ENCODE peak calls at places on chromosomes 5 and 9, in seven cellular contexts. One of them, this sample, is unnamed. For H3K36me3, the result is how much of the 10 kb centered on the place peaks cover.

GRCh38 chr5:54049963-54050362 is 260.4 kb downstream of the ARL15 start:
- DNase-seq in HCT116: no peak
- DNase-seq in GM12878: no peak
- DNase-seq in SK-N-SH: no peak
- DNase-seq in K562: no peak
- DNase-seq in GM23338: no peak
- DNase-seq in HepG2: no peak
- DNase-seq in this sample: no peak

GRCh38 chr5:76404694-76405306 is 1.7 kb downstream of the IQGAP2 start:
- DNase-seq in HCT116: no peak
- DNase-seq in GM12878: no peak
- DNase-seq in SK-N-SH: no peak
- DNase-seq in K562: peak
- DNase-seq in GM23338: no peak
- DNase-seq in HepG2: no peak
- DNase-seq in this sample: no peak

GRCh38 chr9:97954550-97954989 is 16.6 kb upstream of the HEMGN start:
- DNase-seq in HCT116: peak
- DNase-seq in GM12878: no peak
- DNase-seq in SK-N-SH: peak
- DNase-seq in K562: peak
- DNase-seq in GM23338: peak
- DNase-seq in HepG2: peak
- DNase-seq in this sample: peak

GRCh38 chr5:18772475-18772874 is 1138.2 kb downstream of the TAF11L14 start:
- DNase-seq in HCT116: no peak
- DNase-seq in GM12878: no peak
- DNase-seq in SK-N-SH: no peak
- DNase-seq in K562: no peak
- DNase-seq in GM23338: peak
- DNase-seq in HepG2: no peak
- DNase-seq in this sample: peak

GRCh38 chr5:92613546-92613945 is 967.5 kb downstream of the NR2F1-AS1 start:
- DNase-seq in HCT116: peak
- DNase-seq in GM12878: no peak
- DNase-seq in SK-N-SH: no peak
- DNase-seq in K562: no peak
- DNase-seq in GM23338: no peak
- DNase-seq in HepG2: no peak
- DNase-seq in this sample: no peak

GRCh38 chr5:180436275-180436674 is 57.9 kb upstream of the CNOT6 start:
- DNase-seq in HCT116: no peak
- DNase-seq in GM12878: no peak
- DNase-seq in SK-N-SH: no peak
- DNase-seq in K562: no peak
- DNase-seq in GM23338: no peak
- DNase-seq in HepG2: no peak
- DNase-seq in this sample: no peak

GRCh38 chr5:132840896-132841818 is 10.7 kb upstream of the SHROOM1 start:
- DNase-seq in HCT116: no peak
- DNase-seq in GM12878: no peak
- DNase-seq in SK-N-SH: no peak
- DNase-seq in K562: no peak
- DNase-seq in GM23338: no peak
- DNase-seq in HepG2: no peak
- DNase-seq in this sample: no peak

GRCh38 chr5:59703789-59704188 is 189.7 kb downstream of the PDE4D start:
- DNase-seq in HCT116: no peak
- DNase-seq in GM12878: no peak
- DNase-seq in SK-N-SH: no peak
- DNase-seq in K562: no peak
- DNase-seq in GM23338: no peak
- DNase-seq in HepG2: no peak
- DNase-seq in this sample: no peak

GRCh38 chr5:143676794-143677193 is 135.2 kb upstream of the HMHB1 start:
- DNase-seq in HCT116: no peak
- DNase-seq in GM12878: no peak
- DNase-seq in SK-N-SH: no peak
- DNase-seq in K562: no peak
- DNase-seq in GM23338: no peak
- DNase-seq in HepG2: peak
- DNase-seq in this sample: no peak

GRCh38 chr5:177131019-177131320 is 2.6 kb upstream of the NSD1 start:
- DNase-seq in HCT116: no peak
- DNase-seq in GM12878: no peak
- DNase-seq in SK-N-SH: no peak
- DNase-seq in K562: no peak
- DNase-seq in GM23338: no peak
- DNase-seq in HepG2: no peak
- DNase-seq in this sample: no peak

GRCh38 chr9:19992556-19992955 is 203.7 kb upstream of the SLC24A2 start:
- DNase-seq in HCT116: no peak
- DNase-seq in GM12878: no peak
- DNase-seq in SK-N-SH: no peak
- DNase-seq in K562: no peak
- DNase-seq in GM23338: no peak
- DNase-seq in HepG2: no peak
- DNase-seq in this sample: no peak

GRCh38 chr9:114034663-114035062 is 43.4 kb downstream of the AMBP start:
- DNase-seq in HCT116: no peak
- DNase-seq in GM12878: no peak
- DNase-seq in SK-N-SH: no peak
- DNase-seq in K562: no peak
- DNase-seq in GM23338: no peak
- DNase-seq in HepG2: no peak
- DNase-seq in this sample: no peak

GRCh38 chr5:5461012-5461411 is 38.5 kb downstream of the ICE1 start:
- DNase-seq in HCT116: no peak
- DNase-seq in GM12878: no peak
- DNase-seq in SK-N-SH: no peak
- DNase-seq in K562: no peak
- DNase-seq in GM23338: no peak
- DNase-seq in HepG2: no peak
- DNase-seq in this sample: no peak

GRCh38 chr5:51694826-51695225 is 311.6 kb downstream of the ISL1 start:
- DNase-seq in HCT116: no peak
- DNase-seq in GM12878: no peak
- DNase-seq in SK-N-SH: no peak
- DNase-seq in K562: no peak
- DNase-seq in GM23338: no peak
- DNase-seq in HepG2: no peak
- DNase-seq in this sample: no peak

GRCh38 chr5:427415-428087 is 15.4 kb upstream of the EXOC3 start:
- DNase-seq in HCT116: no peak
- DNase-seq in GM12878: no peak
- DNase-seq in SK-N-SH: no peak
- DNase-seq in K562: no peak
- DNase-seq in GM23338: no peak
- DNase-seq in HepG2: no peak
- DNase-seq in this sample: no peak

GRCh38 chr5:175037820-175038219 is 313.4 kb downstream of the MSX2 start:
- DNase-seq in HCT116: no peak
- DNase-seq in GM12878: no peak
- DNase-seq in SK-N-SH: no peak
- DNase-seq in K562: no peak
- DNase-seq in GM23338: no peak
- DNase-seq in HepG2: no peak
- DNase-seq in this sample: no peak

GRCh38 chr5:91955610-91956009 is 572.5 kb upstream of the ARRDC3 start:
- DNase-seq in HCT116: no peak
- DNase-seq in GM12878: no peak
- DNase-seq in SK-N-SH: no peak
- DNase-seq in K562: no peak
- DNase-seq in GM23338: no peak
- DNase-seq in HepG2: no peak
- DNase-seq in this sample: no peak

GRCh38 chr5:109053995-109054417 is 306.3 kb downstream of the FER start:
- DNase-seq in HCT116: no peak
- DNase-seq in GM12878: peak
- DNase-seq in SK-N-SH: no peak
- DNase-seq in K562: no peak
- DNase-seq in GM23338: no peak
- DNase-seq in HepG2: no peak
- DNase-seq in this sample: no peak

GRCh38 chr9:107222020-107222522 is 61.0 kb upstream of the RAD23B start:
- DNase-seq in HCT116: no peak
- DNase-seq in GM12878: no peak
- DNase-seq in SK-N-SH: no peak
- DNase-seq in K562: no peak
- DNase-seq in GM23338: no peak
- DNase-seq in HepG2: peak
- DNase-seq in this sample: no peak

GRCh38 chr9:78578016-78578555 is 281.2 kb downstream of the PSAT1 start:
- DNase-seq in HCT116: no peak
- DNase-seq in GM12878: no peak
- DNase-seq in SK-N-SH: no peak
- DNase-seq in K562: no peak
- DNase-seq in GM23338: no peak
- DNase-seq in HepG2: no peak
- DNase-seq in this sample: no peak

GRCh38 chr5:168737066-168737465 is 157.9 kb upstream of the PANK3 start:
- DNase-seq in HCT116: no peak
- DNase-seq in GM12878: no peak
- DNase-seq in SK-N-SH: no peak
- DNase-seq in K562: no peak
- DNase-seq in GM23338: no peak
- DNase-seq in HepG2: no peak
- DNase-seq in this sample: no peak

DNA sequence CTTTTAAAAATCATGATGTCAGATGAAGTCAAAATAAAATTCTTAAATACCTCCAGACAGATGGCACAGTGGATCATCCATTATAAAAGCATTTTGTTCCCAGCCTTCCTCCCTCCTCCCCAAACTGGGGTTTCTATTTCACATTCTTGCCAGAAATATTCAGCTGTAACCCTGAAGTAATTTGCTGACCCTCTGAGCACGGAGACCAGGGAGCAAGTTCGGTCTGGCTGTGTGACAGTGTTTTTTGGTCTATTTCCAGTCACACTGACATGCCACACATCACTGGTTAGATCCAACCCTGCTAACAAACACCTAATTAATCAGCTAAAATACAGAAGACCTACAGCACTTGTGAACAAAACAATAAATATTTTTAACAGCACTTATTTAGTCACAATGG is 126.2 kb upstream of the DMRT1 start:
- DNase-seq in HCT116: no peak
- DNase-seq in GM12878: no peak
- DNase-seq in SK-N-SH: no peak
- DNase-seq in K562: no peak
- DNase-seq in GM23338: no peak
- DNase-seq in HepG2: no peak
- DNase-seq in this sample: no peak
- TF ChIP-seq POLR2AphosphoS5 in HCT116: no peak
- TF ChIP-seq POLR2AphosphoS5 in GM12878: no peak
- TF ChIP-seq POLR2AphosphoS5 in SK-N-SH: no peak
- TF ChIP-seq POLR2AphosphoS5 in K562: no peak
- TF ChIP-seq POLR2AphosphoS5 in GM23338: no peak
- TF ChIP-seq POLR2AphosphoS5 in HepG2: no peak
- TF ChIP-seq POLR2AphosphoS5 in this sample: no peak

DNA sequence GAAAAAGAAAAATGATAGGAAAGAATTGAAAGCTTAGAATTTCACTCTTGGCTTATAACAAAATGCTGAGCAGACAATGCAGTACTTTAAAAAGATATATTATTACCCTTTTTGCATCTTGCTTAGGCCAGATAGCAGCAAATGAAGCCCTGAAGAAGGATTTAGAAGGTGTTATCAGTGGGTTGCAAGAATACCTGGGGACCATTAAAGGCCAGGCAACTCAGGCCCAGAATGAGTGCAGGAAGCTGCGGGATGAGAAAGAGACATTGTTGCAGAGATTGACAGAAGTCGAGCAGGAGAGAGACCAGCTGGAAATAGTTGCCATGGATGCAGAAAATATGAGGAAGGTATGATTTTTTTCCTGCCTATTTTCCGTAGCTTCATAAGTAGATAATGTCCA is 50.8 kb downstream of the CNTRL start:
- DNase-seq in HCT116: no peak
- DNase-seq in GM12878: no peak
- DNase-seq in SK-N-SH: no peak
- DNase-seq in K562: no peak
- DNase-seq in GM23338: no peak
- DNase-seq in HepG2: no peak
- DNase-seq in this sample: no peak
- H3K36me3 ChIP-seq in HCT116: under half
- H3K36me3 ChIP-seq in GM12878: under half
- H3K36me3 ChIP-seq in SK-N-SH: under half
- H3K36me3 ChIP-seq in K562: under half
- H3K36me3 ChIP-seq in GM23338: under half
- H3K36me3 ChIP-seq in HepG2: under half
- H3K36me3 ChIP-seq in this sample: under half

DNA sequence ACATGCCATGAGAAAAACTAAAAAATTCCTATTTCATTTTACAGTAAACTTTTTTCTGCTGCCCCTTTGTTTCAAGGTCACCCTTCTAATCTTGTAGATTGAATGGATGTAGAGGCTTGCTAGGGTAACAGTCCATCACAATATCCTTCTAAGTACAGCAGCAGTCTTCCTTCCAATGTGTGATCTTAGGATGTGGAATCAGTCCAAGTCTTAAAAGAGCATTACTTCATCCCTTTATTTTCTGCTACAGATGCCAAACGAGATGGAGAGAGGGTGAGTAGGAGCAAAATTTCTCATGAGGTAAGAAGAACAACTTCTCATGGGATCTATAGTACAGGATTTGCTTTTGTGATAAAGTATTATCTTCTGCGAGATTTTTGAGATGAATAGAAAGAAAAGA is 704 bp upstream of the IL33 start:
- DNase-seq in HCT116: no peak
- DNase-seq in GM12878: no peak
- DNase-seq in SK-N-SH: no peak
- DNase-seq in K562: no peak
- DNase-seq in GM23338: no peak
- DNase-seq in HepG2: no peak
- DNase-seq in this sample: no peak
- TF ChIP-seq REST in HCT116: no peak
- TF ChIP-seq REST in GM12878: no peak
- TF ChIP-seq REST in SK-N-SH: no peak
- TF ChIP-seq REST in K562: no peak
- TF ChIP-seq REST in GM23338: no peak
- TF ChIP-seq REST in HepG2: no peak
- TF ChIP-seq REST in this sample: no peak

DNA sequence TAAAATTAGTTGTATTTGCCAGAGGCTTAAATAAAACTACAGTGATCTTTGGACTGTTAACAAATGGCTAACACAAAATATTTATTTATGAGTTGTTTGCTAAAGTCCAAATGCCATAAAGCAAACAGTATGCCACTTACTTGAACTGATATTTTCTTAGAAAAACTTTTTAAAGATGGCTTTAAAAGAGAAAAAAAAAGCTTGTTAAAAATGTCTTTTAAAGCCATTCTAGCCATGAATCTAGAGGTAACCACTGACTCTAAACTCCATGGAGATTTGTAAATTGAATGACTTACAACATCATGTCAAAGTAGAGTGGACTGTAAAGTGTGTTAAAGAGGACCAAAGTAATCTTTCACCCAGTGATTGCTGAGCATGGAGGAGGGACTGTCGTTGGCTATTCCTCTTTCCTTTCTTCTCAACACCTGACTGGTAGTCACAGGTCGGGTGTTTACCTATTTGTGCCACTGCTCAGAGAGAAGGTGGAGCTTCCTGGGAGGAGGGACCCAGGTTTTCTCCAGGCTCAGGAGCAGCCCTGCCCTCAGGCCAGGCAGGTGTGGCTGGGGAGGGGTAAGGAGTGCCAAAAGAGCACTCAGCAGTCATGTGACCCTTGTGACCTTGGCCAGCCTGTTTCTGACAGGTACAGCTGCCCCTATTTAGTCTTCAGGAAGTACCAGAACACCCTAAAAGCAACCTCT is 69.1 kb upstream of the TJP2 start:
- DNase-seq in HCT116: peak
- DNase-seq in GM12878: no peak
- DNase-seq in SK-N-SH: no peak
- DNase-seq in K562: no peak
- DNase-seq in GM23338: peak
- DNase-seq in HepG2: peak
- DNase-seq in this sample: no peak
- TF ChIP-seq POLR2AphosphoS5 in HCT116: peak
- TF ChIP-seq POLR2AphosphoS5 in GM12878: no peak
- TF ChIP-seq POLR2AphosphoS5 in SK-N-SH: no peak
- TF ChIP-seq POLR2AphosphoS5 in K562: no peak
- TF ChIP-seq POLR2AphosphoS5 in GM23338: peak
- TF ChIP-seq POLR2AphosphoS5 in HepG2: peak
- TF ChIP-seq POLR2AphosphoS5 in this sample: no peak

This sample was measured in Panc1.